ENCODE peak calls at places on chromosome 2, in six cellular contexts. I is Ammon's horn, V is mesenteric fat pad, Z is COR-L47, H is lung microvascular endothelial cell, G is endothelial cell. J is an unnamed sample.

GRCh38 chr2:197107291-197108269 is 181.1 kb upstream of the PGAP1 start:
- DNase-seq in I (peak), V (no peak), Z (no peak), H (peak), G (peak), J (peak)

GRCh38 chr2:3789246-3789645 is 85.9 kb downstream of the DCDC2C start:
- DNase-seq in I (no peak), V (no peak), Z (no peak), H (no peak), G (no peak), J (peak)

GRCh38 chr2:151614606-151615306 is 119.5 kb downstream of the NEB start:
- DNase-seq in I (no peak), V (no peak), Z (no peak), H (peak), G (no peak), J (no peak)

GRCh38 chr2:96508521-96509113 is 3.5 kb upstream of the NEURL3 start:
- DNase-seq in I (no peak), V (peak), Z (no peak), H (no peak), G (no peak), J (no peak)

GRCh38 chr2:101012706-101013181 is 10.7 kb downstream of the RPL31 start:
- DNase-seq in I (peak), V (no peak), Z (peak), H (peak), G (peak), J (peak)

GRCh38 chr2:160254363-160254762 is 54.3 kb upstream of the ITGB6 start:
- DNase-seq in I (no peak), V (no peak), Z (no peak), H (no peak), G (no peak), J (no peak)

GRCh38 chr2:34004936-34005335 is 405.8 kb upstream of the FAM98A start:
- DNase-seq in I (peak), V (no peak), Z (no peak), H (no peak), G (no peak), J (no peak)

GRCh38 chr2:96100893-96101304 is 15.5 kb downstream of the ADRA2B start:
- DNase-seq in I (no peak), V (peak), Z (no peak), H (no peak), G (peak), J (no peak)

GRCh38 chr2:182435754-182436153 is 8.9 kb upstream of the PDE1A start:
- DNase-seq in I (peak), V (no peak), Z (no peak), H (no peak), G (no peak), J (peak)

GRCh38 chr2:189580267-189580661 is 322 bp downstream of the SLC40A1 start:
- DNase-seq in I (no peak), V (no peak), Z (no peak), H (peak), G (peak), J (peak)

GRCh38 chr2:85265304-85265703 is 62.5 kb downstream of the TGOLN2 start:
- DNase-seq in I (peak), V (peak), Z (no peak), H (no peak), G (no peak), J (no peak)

GRCh38 chr2:162916286-162916801 is 77.8 kb upstream of the KCNH7 start:
- DNase-seq in I (no peak), V (no peak), Z (no peak), H (no peak), G (no peak), J (no peak)

GRCh38 chr2:5696351-5696740 is 4.2 kb downstream of the SOX11 start:
- DNase-seq in I (no peak), V (no peak), Z (peak), H (no peak), G (peak), J (peak)